ENCODE peak calls at places on chromosome 1, in ten cellular contexts. One of them, this sample, is unnamed.

GRCh38 chr1:206812456-206812855 is 40.2 kb upstream of the IL10 start:
- DNase-seq in nephron progenitor cell: no peak
- DNase-seq in IMR-90: no peak
- DNase-seq in Right ventricle myocardium superior: no peak
- DNase-seq in endothelial cell: no peak
- DNase-seq in EH: peak; percentile 31
- DNase-seq in EL: peak; percentile 34
- DNase-seq in ACHN: no peak
- DNase-seq in GM12878: no peak
- DNase-seq in T-helper 9 cell: no peak
- DNase-seq in this sample: no peak

GRCh38 chr1:44288883-44289282 is 66.2 kb downstream of the ERI3 start:
- DNase-seq in ACHN: no peak
- DNase-seq in IMR-90: no peak
- DNase-seq in nephron progenitor cell: no peak
- DNase-seq in Right ventricle myocardium superior: no peak
- DNase-seq in T-helper 9 cell: no peak
- DNase-seq in endothelial cell: no peak
- DNase-seq in EH: no peak
- DNase-seq in GM12878: no peak
- DNase-seq in EL: no peak
- DNase-seq in this sample: no peak

GRCh38 chr1:29708381-29708780 is 472.1 kb downstream of the PTPRU start:
- DNase-seq in IMR-90: peak; percentile 69
- DNase-seq in T-helper 9 cell: no peak
- DNase-seq in ACHN: no peak
- DNase-seq in nephron progenitor cell: no peak
- DNase-seq in Right ventricle myocardium superior: no peak
- DNase-seq in EL: peak; percentile 59
- DNase-seq in EH: peak; percentile 78
- DNase-seq in endothelial cell: no peak
- DNase-seq in GM12878: no peak
- DNase-seq in this sample: no peak

GRCh38 chr1:44723064-44723463 is 7.9 kb downstream of the RNU5D-1 start:
- DNase-seq in T-helper 9 cell: no peak
- DNase-seq in IMR-90: no peak
- DNase-seq in ACHN: no peak
- DNase-seq in Right ventricle myocardium superior: no peak
- DNase-seq in endothelial cell: no peak
- DNase-seq in nephron progenitor cell: no peak
- DNase-seq in EH: no peak
- DNase-seq in EL: no peak
- DNase-seq in GM12878: no peak
- DNase-seq in this sample: no peak

GRCh38 chr1:11178021-11179015 is 10.8 kb upstream of the ANGPTL7 start:
- DNase-seq in EH: peak; percentile 24
- DNase-seq in T-helper 9 cell: no peak
- DNase-seq in ACHN: no peak
- DNase-seq in IMR-90: peak; percentile 28
- DNase-seq in nephron progenitor cell: peak; percentile 37
- DNase-seq in Right ventricle myocardium superior: peak; percentile 67
- DNase-seq in GM12878: no peak
- DNase-seq in endothelial cell: no peak
- DNase-seq in EL: no peak
- DNase-seq in this sample: no peak

GRCh38 chr1:96355961-96356360 is 365.6 kb upstream of the PTBP2 start:
- DNase-seq in endothelial cell: no peak
- DNase-seq in EL: no peak
- DNase-seq in IMR-90: no peak
- DNase-seq in nephron progenitor cell: no peak
- DNase-seq in EH: no peak
- DNase-seq in T-helper 9 cell: no peak
- DNase-seq in GM12878: no peak
- DNase-seq in Right ventricle myocardium superior: no peak
- DNase-seq in ACHN: no peak
- DNase-seq in this sample: no peak

GRCh38 chr1:234866007-234866866 is 256.3 kb upstream of the IRF2BP2 start:
- DNase-seq in GM12878: no peak
- DNase-seq in endothelial cell: no peak
- DNase-seq in Right ventricle myocardium superior: peak; percentile 58
- DNase-seq in EH: peak; percentile 90
- DNase-seq in IMR-90: peak; percentile 90
- DNase-seq in T-helper 9 cell: no peak
- DNase-seq in ACHN: peak; percentile 19
- DNase-seq in EL: peak; percentile 87
- DNase-seq in nephron progenitor cell: no peak
- DNase-seq in this sample: no peak

GRCh38 chr1:226702957-226703831 is 35.9 kb downstream of the ITPKB start:
- DNase-seq in Right ventricle myocardium superior: peak; percentile 87
- DNase-seq in endothelial cell: peak; percentile 69
- DNase-seq in GM12878: no peak
- DNase-seq in IMR-90: peak; percentile 94
- DNase-seq in EL: peak; percentile 57
- DNase-seq in nephron progenitor cell: peak; percentile 71
- DNase-seq in ACHN: peak; percentile 61
- DNase-seq in T-helper 9 cell: peak; percentile 77
- DNase-seq in EH: peak; percentile 83
- DNase-seq in this sample: peak; percentile 93

GRCh38 chr1:208146650-208147049 is 97.5 kb downstream of the PLXNA2 start:
- DNase-seq in EH: no peak
- DNase-seq in GM12878: no peak
- DNase-seq in EL: no peak
- DNase-seq in IMR-90: no peak
- DNase-seq in endothelial cell: no peak
- DNase-seq in T-helper 9 cell: no peak
- DNase-seq in Right ventricle myocardium superior: no peak
- DNase-seq in ACHN: no peak
- DNase-seq in nephron progenitor cell: no peak
- DNase-seq in this sample: no peak

GRCh38 chr1:228400237-228400651 is 6.4 kb downstream of the TRIM11 start:
- DNase-seq in GM12878: no peak
- DNase-seq in endothelial cell: no peak
- DNase-seq in EH: no peak
- DNase-seq in Right ventricle myocardium superior: no peak
- DNase-seq in T-helper 9 cell: no peak
- DNase-seq in EL: no peak
- DNase-seq in IMR-90: no peak
- DNase-seq in ACHN: no peak
- DNase-seq in nephron progenitor cell: no peak
- DNase-seq in this sample: no peak

GRCh38 chr1:237789619-237790018 is 101.1 kb downstream of the ZP4 start:
- DNase-seq in ACHN: no peak
- DNase-seq in T-helper 9 cell: no peak
- DNase-seq in Right ventricle myocardium superior: no peak
- DNase-seq in EH: no peak
- DNase-seq in endothelial cell: no peak
- DNase-seq in EL: no peak
- DNase-seq in nephron progenitor cell: no peak
- DNase-seq in GM12878: no peak
- DNase-seq in IMR-90: no peak
- DNase-seq in this sample: no peak

GRCh38 chr1:204923209-204923608 is 52.5 kb downstream of the NFASC start:
- DNase-seq in ACHN: no peak
- DNase-seq in nephron progenitor cell: no peak
- DNase-seq in Right ventricle myocardium superior: no peak
- DNase-seq in GM12878: no peak
- DNase-seq in T-helper 9 cell: no peak
- DNase-seq in EL: no peak
- DNase-seq in endothelial cell: no peak
- DNase-seq in EH: no peak
- DNase-seq in IMR-90: no peak
- DNase-seq in this sample: no peak

GRCh38 chr1:39391741-39392679 is 99.4 kb upstream of the BMP8A start:
- DNase-seq in nephron progenitor cell: no peak
- DNase-seq in endothelial cell: no peak
- DNase-seq in ACHN: peak; percentile 95
- DNase-seq in EL: peak; percentile 92
- DNase-seq in EH: peak; percentile 90
- DNase-seq in T-helper 9 cell: no peak
- DNase-seq in GM12878: no peak
- DNase-seq in Right ventricle myocardium superior: peak; percentile 47
- DNase-seq in IMR-90: peak; percentile 90
- DNase-seq in this sample: peak; percentile 43

GRCh38 chr1:181149326-181150000 is 61.0 kb downstream of the IER5 start:
- DNase-seq in nephron progenitor cell: no peak
- DNase-seq in EH: no peak
- DNase-seq in EL: no peak
- DNase-seq in ACHN: no peak
- DNase-seq in IMR-90: no peak
- DNase-seq in endothelial cell: no peak
- DNase-seq in GM12878: no peak
- DNase-seq in Right ventricle myocardium superior: no peak
- DNase-seq in T-helper 9 cell: peak; percentile 62
- DNase-seq in this sample: peak; percentile 36